ENCODE peak calls at places on chromosomes 11 and 22, in five cellular contexts. U is thyroid gland, O is pancreas, E is dorsolateral prefrontal cortex, W is GM23248. X is an unnamed sample. For H3K27me3, the result is how much of the 10 kb centered on the place peaks cover.

GRCh38 chr11:65802841-65803240 is 16.0 kb downstream of the OVOL1 start:
- DNase-seq in U (no peak), O (no peak), E (no peak), W (no peak), X (no peak)

GRCh38 chr22:29072979-29073617 is at the start of gene KREMEN1:
- DNase-seq in U (no peak), O (peak), E (no peak), W (no peak), X (no peak)

GRCh38 chr11:71305451-71306125 is 53.2 kb upstream of the SHANK2 start:
- DNase-seq in U (no peak), O (no peak), E (no peak), W (peak), X (no peak)

GRCh38 chr11:105153392-105153791 is 13.8 kb upstream of the CARD18 start:
- DNase-seq in U (no peak), O (no peak), E (no peak), W (no peak), X (no peak)

GRCh38 chr11:61959026-61959608 is 8.3 kb downstream of the FTH1 start:
- DNase-seq in U (no peak), O (peak), E (no peak), W (no peak), X (no peak)

GRCh38 chr11:46322759-46323158 is 24.5 kb upstream of the DGKZ start:
- DNase-seq in U (no peak), O (no peak), E (no peak), W (peak), X (no peak)

GRCh38 chr11:17298302-17298701 is 21.8 kb downstream of the NUCB2 start:
- DNase-seq in U (no peak), O (no peak), E (no peak), W (no peak), X (no peak)

GRCh38 chr22:24455751-24456426 is 28.5 kb downstream of the ADORA2A start:
- DNase-seq in U (no peak), O (no peak), E (no peak), W (no peak), X (no peak)

DNA sequence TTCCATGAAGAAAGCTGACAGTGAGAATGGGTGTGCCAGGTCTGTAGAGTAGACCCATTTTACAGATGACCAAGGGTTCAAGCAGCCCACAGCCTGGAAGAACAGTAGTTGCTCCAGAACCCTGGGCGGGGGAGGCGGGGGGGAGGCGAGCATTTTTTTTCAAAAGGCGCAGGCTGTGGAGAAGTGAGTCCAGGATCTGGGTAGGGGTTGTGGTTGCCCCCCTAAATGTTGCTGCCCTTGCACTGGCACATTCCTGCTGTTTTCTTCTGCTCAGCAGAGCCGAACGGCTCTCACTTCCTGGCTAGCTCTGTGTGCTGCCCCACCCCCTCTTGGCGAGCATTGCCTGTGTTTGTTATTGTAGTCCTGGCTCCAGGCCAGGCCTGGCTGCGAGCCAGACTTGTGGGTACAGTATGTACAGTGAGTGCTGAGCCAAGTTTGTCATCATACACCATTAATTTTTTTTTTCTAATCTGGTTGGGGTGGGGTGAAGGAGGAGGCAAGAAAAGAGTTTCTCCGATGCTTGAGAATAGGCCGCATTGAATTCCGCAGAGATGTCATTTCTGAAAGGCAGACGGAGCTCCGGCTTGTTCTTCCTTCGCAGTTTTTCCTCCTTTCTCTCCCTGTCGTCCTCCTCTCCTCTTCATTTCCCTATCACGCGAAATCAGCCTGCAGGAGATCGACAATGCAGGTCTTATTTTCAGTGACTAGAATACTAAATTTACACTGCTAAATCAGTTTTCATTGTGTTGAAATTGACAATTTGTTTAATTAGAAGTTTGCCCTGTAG is 100.5 kb downstream of the ZBTB16 start:
- DNase-seq in U (peak), O (peak), E (peak), W (peak), X (peak)
- H3K27me3 ChIP-seq in U (under half), O (under half), E (under half), W (under half), X (under half)

DNA sequence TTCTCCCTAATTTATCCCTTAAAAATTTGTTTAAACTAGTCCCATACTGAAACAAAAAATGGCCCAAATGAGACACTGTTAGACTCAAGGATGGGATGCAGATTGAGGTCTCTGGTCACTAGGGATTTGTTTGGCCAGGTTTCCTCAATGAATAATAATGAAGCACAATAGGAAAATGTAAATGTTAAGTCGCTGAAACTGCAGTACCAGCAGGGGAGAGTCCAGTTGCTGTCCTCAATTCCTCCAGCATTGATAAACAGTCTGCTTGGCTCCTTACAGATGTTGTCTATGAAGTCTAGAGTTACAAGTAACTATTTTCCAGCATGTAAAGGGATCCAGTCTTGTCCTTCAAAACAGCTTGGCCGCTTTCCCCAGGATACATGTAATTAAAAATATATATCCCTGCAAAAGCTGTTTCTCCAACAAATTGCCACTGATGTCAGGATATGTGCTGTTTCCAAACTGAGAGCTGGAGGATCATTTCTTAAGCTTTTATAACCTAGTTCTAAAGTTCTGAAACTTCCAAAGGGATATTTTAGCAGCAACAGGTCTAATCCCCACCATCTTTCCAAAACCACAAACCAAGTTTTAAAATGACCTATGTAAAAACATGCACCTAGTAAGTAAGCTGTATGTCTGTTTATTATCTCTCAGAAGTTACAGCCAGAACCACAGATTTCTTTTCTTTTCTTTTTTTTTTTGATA is 2.1 kb downstream of the FZD4 start:
- DNase-seq in U (no peak), O (no peak), E (no peak), W (peak), X (no peak)
- H3K27ac ChIP-seq in U (peak), O (no peak), E (no peak), W (peak), X (peak)

GRCh38 chr11:22337571-22338464 is at the start of gene SLC17A6:
- DNase-seq in U (peak), O (no peak), E (no peak), W (peak), X (no peak)
- H3K27me3 ChIP-seq in U (under half), O (under half), E (half or more), W (under half), X (under half)

GRCh38 chr22:25747245-25747944 is 5.4 kb downstream of the MYO18B start:
- DNase-seq in U (peak), O (no peak), E (peak), W (peak), X (no peak)
- H3K27ac ChIP-seq in U (no peak), O (no peak), E (no peak), W (peak), X (no peak)

GRCh38 chr11:69817265-69818236 is 1.7 kb downstream of the FGF3 start:
- DNase-seq in U (no peak), O (no peak), E (peak), W (peak), X (no peak)

GRCh38 chr11:69816671-69817070 is 2.5 kb downstream of the FGF3 start:
- DNase-seq in U (no peak), O (no peak), E (no peak), W (no peak), X (no peak)

GRCh38 chr11:69814902-69815301 is 4.3 kb downstream of the FGF3 start:
- DNase-seq in U (no peak), O (no peak), E (no peak), W (no peak), X (no peak)

GRCh38 chr11:69814411-69814810 is 4.8 kb downstream of the FGF3 start:
- DNase-seq in U (no peak), O (no peak), E (no peak), W (no peak), X (no peak)

DNA sequence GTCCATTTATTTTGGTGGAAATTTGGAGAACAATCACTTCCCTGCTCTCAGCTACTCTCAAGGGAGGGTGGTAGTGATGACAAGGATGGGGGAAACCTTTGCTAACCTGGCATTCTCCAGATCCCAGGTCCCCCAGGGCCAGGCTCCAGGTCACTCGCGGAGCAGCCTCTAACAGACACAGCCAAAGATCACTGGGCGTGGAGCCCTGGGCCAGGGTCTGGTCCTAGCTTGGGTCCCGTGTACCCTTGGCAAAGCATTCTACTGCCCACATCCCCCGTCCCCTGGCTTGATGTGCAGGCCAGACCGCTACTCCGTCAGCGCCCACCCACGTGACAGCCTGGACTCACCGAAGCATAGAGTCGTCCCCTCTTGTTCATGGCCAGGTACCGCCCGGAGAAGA is 3.2 kb downstream of the FGF3 start:
- DNase-seq in U (no peak), O (no peak), E (no peak), W (no peak), X (no peak)
- H3K27me3 ChIP-seq in U (under half), O (under half), E (half or more), W (under half), X (under half)

DNA sequence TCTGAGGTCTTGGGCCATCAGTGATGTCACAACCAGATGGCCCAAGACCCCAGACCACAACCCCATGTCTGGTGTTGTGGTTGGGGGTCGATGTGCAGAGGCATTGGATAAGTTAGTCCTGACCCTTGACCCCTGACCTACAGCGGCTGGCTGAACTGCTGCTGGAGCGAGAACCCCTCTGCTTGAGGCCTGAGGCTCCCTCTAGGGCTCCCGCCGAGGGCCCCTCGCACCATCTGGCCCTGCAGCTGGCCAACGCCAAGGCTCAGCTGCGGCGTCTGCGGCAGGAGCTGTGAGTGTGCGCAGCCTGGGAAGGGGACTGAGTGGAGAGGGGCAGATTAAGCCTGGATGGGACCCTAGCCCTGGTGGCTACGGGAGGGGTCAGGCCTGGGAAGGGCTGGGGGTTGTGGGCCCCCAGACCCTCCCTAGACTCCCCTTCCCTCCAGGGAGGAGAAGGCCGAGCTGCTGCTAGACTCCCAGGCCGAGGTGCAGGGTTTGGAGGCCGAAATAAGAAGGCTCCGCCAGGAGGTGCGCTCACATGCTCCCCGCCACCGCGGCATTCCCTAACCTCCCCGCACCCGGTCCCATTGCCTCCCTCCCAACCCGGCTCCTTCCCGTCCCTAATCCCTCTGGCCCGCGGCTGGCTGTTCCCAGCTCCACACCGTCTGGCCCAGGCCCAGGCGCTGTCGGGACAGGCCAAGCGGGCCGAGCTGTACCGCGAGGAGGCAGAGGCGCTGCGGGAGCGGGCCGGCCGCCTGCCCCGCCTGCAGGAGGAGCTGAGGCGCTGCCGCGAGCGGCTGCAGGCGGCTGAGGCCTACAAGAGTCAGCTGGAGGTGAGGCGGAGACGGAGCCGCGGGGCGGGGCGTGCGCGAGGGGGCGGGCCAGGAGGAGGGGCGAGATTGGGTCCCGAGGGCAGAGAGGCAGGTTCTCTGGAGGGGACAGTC is 2.1 kb downstream of the CCDC88B start:
- DNase-seq in U (peak), O (peak), E (peak), W (peak), X (peak)
- H3K27ac ChIP-seq in U (peak), O (peak), E (peak), W (peak), X (peak)

GRCh38 chr22:22040908-22041307 is 58.3 kb upstream of the TOP3B start:
- DNase-seq in U (no peak), O (no peak), E (no peak), W (no peak), X (no peak)

GRCh38 chr22:22042009-22042408 is 59.4 kb upstream of the TOP3B start:
- DNase-seq in U (no peak), O (no peak), E (no peak), W (no peak), X (no peak)

GRCh38 chr22:22044153-22044552 is 61.6 kb upstream of the TOP3B start:
- DNase-seq in U (no peak), O (no peak), E (no peak), W (no peak), X (no peak)

GRCh38 chr22:22043296-22044078 is 60.9 kb upstream of the TOP3B start:
- DNase-seq in U (no peak), O (no peak), E (no peak), W (no peak), X (no peak)

GRCh38 chr22:22042599-22043295 is 60.2 kb upstream of the TOP3B start:
- DNase-seq in U (no peak), O (no peak), E (no peak), W (no peak), X (no peak)
- H3K27me3 ChIP-seq in U (under half), O (under half), E (under half), W (under half), X (under half)

GRCh38 chr11:13343931-13344717 is 66.5 kb downstream of the BMAL1 start:
- DNase-seq in U (peak), O (peak), E (peak), W (peak), X (peak)
- H3K27ac ChIP-seq in U (no peak), O (no peak), E (no peak), W (no peak), X (no peak)

DNA sequence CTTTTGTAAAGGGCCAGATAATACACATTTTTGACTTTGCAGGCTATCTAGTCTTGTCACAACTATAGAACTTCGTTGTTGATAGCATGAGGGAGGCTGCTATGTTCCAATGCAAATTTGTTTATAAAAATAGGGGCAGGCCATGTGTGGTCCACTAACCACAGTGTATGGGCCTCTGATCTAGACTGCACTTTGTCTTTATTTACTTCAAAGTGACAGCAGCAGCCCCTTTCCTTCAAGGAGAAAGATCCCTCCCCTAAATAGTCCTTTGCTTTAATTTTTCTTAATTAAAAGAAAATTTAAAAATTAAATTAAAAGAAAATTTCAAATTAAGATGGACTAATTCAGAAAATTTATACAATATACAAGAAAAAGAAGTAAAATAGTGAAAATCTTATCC is 49.5 kb upstream of the OR9Q1 start:
- DNase-seq in U (no peak), O (no peak), E (no peak), W (no peak), X (no peak)
- H3K27me3 ChIP-seq in U (under half), O (under half), E (under half), W (under half), X (under half)

X was measured in prostate gland.